ENCODE peak calls at places on chromosome 6, in five cellular contexts. Y is left lung, M is kidney, G is astrocyte, J is fibroblast of lung. D is an unnamed sample. For H3K9me3 and H3K36me3, the result is how much of the 10 kb centered on the place peaks cover.

GRCh38 chr6:113857565-113858066 is 471 bp downstream of the MARCKS start:
- DNase-seq in Y (peak), M (peak), G (no peak), J (no peak), D (no peak)

GRCh38 chr6:39886871-39887270 is 47.4 kb downstream of the MOCS1 start:
- DNase-seq in Y (no peak), M (no peak), G (no peak), J (no peak), D (no peak)

GRCh38 chr6:90458353-90459224 is 128.3 kb downstream of the MAP3K7 start:
- DNase-seq in Y (no peak), M (no peak), G (peak), J (no peak), D (peak)

GRCh38 chr6:43890197-43891062 is 120.4 kb downstream of the VEGFA start:
- DNase-seq in Y (peak), M (peak), G (no peak), J (no peak), D (no peak)

GRCh38 chr6:110878751-110879539 is 4.4 kb downstream of the AMD1 start:
- DNase-seq in Y (no peak), M (no peak), G (no peak), J (peak), D (no peak)

GRCh38 chr6:151154418-151154817 is 85.3 kb upstream of the AKAP12 start:
- DNase-seq in Y (no peak), M (peak), G (no peak), J (peak), D (no peak)

GRCh38 chr6:14211596-14211961 is 94.0 kb downstream of the CD83 start:
- DNase-seq in Y (peak), M (peak), G (peak), J (peak), D (peak)

GRCh38 chr6:167272618-167273379 is 18.3 kb upstream of the UNC93A start:
- DNase-seq in Y (no peak), M (no peak), G (no peak), J (no peak), D (peak)

GRCh38 chr6:137341721-137342195 is 122.6 kb upstream of the IFNGR1 start:
- DNase-seq in Y (peak), M (peak), G (no peak), J (peak), D (peak)

GRCh38 chr6:84089081-84089480 is 55.5 kb downstream of the MRAP2 start:
- DNase-seq in Y (no peak), M (no peak), G (no peak), J (no peak), D (no peak)

GRCh38 chr6:44265003-44265842 is at the start of gene NFKBIE:
- DNase-seq in Y (peak), M (peak), G (peak), J (peak), D (peak)

GRCh38 chr6:166627875-166628849 is 1.1 kb upstream of the RPS6KA2 start:
- DNase-seq in Y (peak), M (peak), G (peak), J (peak), D (peak)

GRCh38 chr6:32244946-32245398 is 21.1 kb upstream of the NOTCH4 start:
- DNase-seq in Y (peak), M (peak), G (peak), J (peak), D (peak)

GRCh38 chr6:119444642-119445557 is 95.3 kb upstream of the MAN1A1 start:
- DNase-seq in Y (no peak), M (no peak), G (peak), J (peak), D (no peak)

GRCh38 chr6:82775361-82775760 is 290.3 kb downstream of the UBE3D start:
- DNase-seq in Y (no peak), M (no peak), G (peak), J (no peak), D (no peak)

GRCh38 chr6:141874930-141875602 is 257.7 kb upstream of the GJE1 start:
- DNase-seq in Y (no peak), M (no peak), G (no peak), J (peak), D (no peak)

GRCh38 chr6:47452899-47453298 is 24.7 kb upstream of the CD2AP start:
- DNase-seq in Y (no peak), M (no peak), G (no peak), J (no peak), D (no peak)

GRCh38 chr6:3162067-3162497 is 4.7 kb upstream of the TUBB2A start:
- DNase-seq in Y (no peak), M (no peak), G (no peak), J (no peak), D (no peak)

GRCh38 chr6:138656278-138656803 is 117.2 kb upstream of the CCDC28A start:
- DNase-seq in Y (no peak), M (no peak), G (no peak), J (no peak), D (no peak)

GRCh38 chr6:158347335-158347734 is 35.1 kb downstream of the TULP4 start:
- DNase-seq in Y (no peak), M (no peak), G (no peak), J (no peak), D (no peak)
- H3K9me3 ChIP-seq in Y (under half), M (under half), G (under half), J (under half), D (under half)

GRCh38 chr6:41885930-41886329 is 9.2 kb downstream of the USP49 start:
- DNase-seq in Y (no peak), M (no peak), G (no peak), J (no peak), D (no peak)

GRCh38 chr6:41887355-41887754 is 7.8 kb downstream of the USP49 start:
- DNase-seq in Y (no peak), M (no peak), G (no peak), J (no peak), D (no peak)

GRCh38 chr6:41878961-41879405 is 16.2 kb downstream of the USP49 start:
- DNase-seq in Y (no peak), M (no peak), G (peak), J (peak), D (no peak)

GRCh38 chr6:41881506-41881905 is 13.7 kb downstream of the USP49 start:
- DNase-seq in Y (no peak), M (no peak), G (no peak), J (no peak), D (no peak)

DNA sequence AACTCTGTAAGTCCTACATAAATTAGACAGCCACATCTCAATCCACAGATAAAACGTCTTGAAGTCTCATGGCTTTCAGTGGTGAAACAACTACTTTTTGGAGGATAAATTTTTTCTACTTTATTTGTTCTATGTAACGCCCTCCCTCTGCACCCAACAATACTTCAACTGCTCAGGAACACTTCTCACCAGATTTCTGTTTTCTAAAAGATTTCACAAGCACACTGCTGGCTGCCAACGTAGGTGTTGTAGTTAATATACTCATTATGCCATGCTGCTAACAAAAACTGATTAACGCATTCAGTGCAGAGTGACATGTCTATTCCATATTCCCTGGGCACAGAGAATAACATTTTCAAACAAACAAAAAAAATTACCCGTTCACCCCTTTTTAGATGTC is 10.2 kb downstream of the USP49 start:
- DNase-seq in Y (no peak), M (no peak), G (no peak), J (no peak), D (no peak)
- H3K36me3 ChIP-seq in Y (under half), M (under half), G (under half), J (under half), D (under half)

GRCh38 chr6:112349915-112350314 is 2.8 kb downstream of the RFPL4B start:
- DNase-seq in Y (no peak), M (no peak), G (no peak), J (no peak), D (no peak)

GRCh38 chr6:112343375-112343774 is 3.8 kb upstream of the RFPL4B start:
- DNase-seq in Y (no peak), M (no peak), G (no peak), J (no peak), D (no peak)

GRCh38 chr6:112348334-112348874 is 1.3 kb downstream of the RFPL4B start:
- DNase-seq in Y (no peak), M (no peak), G (no peak), J (no peak), D (no peak)

GRCh38 chr6:112352607-112353006 is 5.5 kb downstream of the RFPL4B start:
- DNase-seq in Y (no peak), M (no peak), G (no peak), J (no peak), D (no peak)

GRCh38 chr6:112348891-112349736 is 2.0 kb downstream of the RFPL4B start:
- DNase-seq in Y (no peak), M (no peak), G (no peak), J (no peak), D (no peak)
- H3K9me3 ChIP-seq in Y (under half), M (under half), G (under half), J (under half), D (under half)

DNA sequence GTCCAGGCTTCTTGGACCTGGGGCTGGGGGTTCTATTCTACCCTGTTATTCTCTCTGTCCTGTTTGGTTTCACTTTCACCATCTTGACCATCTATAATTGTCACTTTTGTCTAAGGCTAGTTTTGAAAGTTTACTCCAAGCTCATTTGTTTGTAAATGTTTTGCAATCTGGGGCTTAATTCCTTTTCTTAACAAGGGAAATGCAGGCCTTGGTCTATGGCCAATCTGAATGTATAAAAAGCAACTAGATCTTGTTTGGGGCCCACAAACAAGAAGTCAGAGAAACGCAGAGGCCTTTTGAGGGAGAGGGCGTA is 86.3 kb upstream of the PREP start:
- DNase-seq in Y (no peak), M (no peak), G (no peak), J (peak), D (no peak)
- H3K36me3 ChIP-seq in Y (under half), M (under half), G (under half), J (under half), D (under half)

GRCh38 chr6:170206931-170207431 is 83.9 kb downstream of the DLL1 start:
- DNase-seq in Y (no peak), M (peak), G (no peak), J (no peak), D (peak)
- H3K9me3 ChIP-seq in Y (under half), M (under half), G (under half), J (under half), D (under half)

D was measured in Peyer's patch.